ENCODE peak calls at places on chromosome 12, in seven cellular contexts. V is heart right ventricle; N is fibroblast of lung; Q is mucosa of descending colon; M is GM12865; S is BJ; D is naive thymus-derived CD4-positive, alpha-beta T cell. G is an unnamed sample.

GRCh38 chr12:24821691-24822090 is 127.2 kb downstream of the BCAT1 start:
- DNase-seq in V (no peak), N (peak; percentile 55), Q (no peak), M (peak; percentile 61), S (no peak), D (no peak), G (no peak)

GRCh38 chr12:123983822-123984485 is 10.9 kb downstream of the ZNF664 start:
- DNase-seq in V (peak; percentile 47), N (peak; percentile 81), Q (peak; percentile 63), M (peak; percentile 77), S (no peak), D (peak; percentile 29), G (no peak)

GRCh38 chr12:127257366-127257935 is 1009.5 kb upstream of the TMEM132C start:
- DNase-seq in V (no peak), N (no peak), Q (no peak), M (no peak), S (no peak), D (no peak), G (no peak)

GRCh38 chr12:104457746-104458644 is 1.2 kb downstream of the CHST11 start:
- DNase-seq in V (peak; percentile 15), N (no peak), Q (peak; percentile 21), M (peak; percentile 69), S (no peak), D (peak; percentile 65), G (no peak)

GRCh38 chr12:115823635-115824034 is 453.9 kb downstream of the MED13L start:
- DNase-seq in V (no peak), N (no peak), Q (no peak), M (no peak), S (no peak), D (no peak), G (no peak)

GRCh38 chr12:99138397-99138796 is 493.3 kb downstream of the APAF1 start:
- DNase-seq in V (no peak), N (no peak), Q (no peak), M (no peak), S (no peak), D (no peak), G (no peak)

GRCh38 chr12:123607756-123608155 is 5.9 kb downstream of the DDX55 start:
- DNase-seq in V (no peak), N (no peak), Q (no peak), M (no peak), S (no peak), D (no peak), G (no peak)

GRCh38 chr12:31603546-31604009 is 12.6 kb upstream of the DENND5B start:
- DNase-seq in V (no peak), N (no peak), Q (no peak), M (peak; percentile 91), S (no peak), D (no peak), G (no peak)

GRCh38 chr12:121788176-121788818 is 5.2 kb downstream of the RHOF start:
- DNase-seq in V (no peak), N (no peak), Q (no peak), M (no peak), S (no peak), D (peak; percentile 9), G (no peak)

GRCh38 chr12:121791671-121792496 is 1.6 kb downstream of the RHOF start:
- DNase-seq in V (no peak), N (no peak), Q (peak; percentile 71), M (peak; percentile 65), S (no peak), D (no peak), G (no peak)

GRCh38 chr12:121787063-121787774 is 6.3 kb downstream of the RHOF start:
- DNase-seq in V (no peak), N (no peak), Q (peak; percentile 55), M (peak; percentile 80), S (no peak), D (peak; percentile 56), G (no peak)

GRCh38 chr12:121789800-121790748 is 3.4 kb downstream of the RHOF start:
- DNase-seq in V (peak; percentile 66), N (no peak), Q (peak; percentile 78), M (peak; percentile 96), S (no peak), D (peak; percentile 96), G (no peak)

DNA sequence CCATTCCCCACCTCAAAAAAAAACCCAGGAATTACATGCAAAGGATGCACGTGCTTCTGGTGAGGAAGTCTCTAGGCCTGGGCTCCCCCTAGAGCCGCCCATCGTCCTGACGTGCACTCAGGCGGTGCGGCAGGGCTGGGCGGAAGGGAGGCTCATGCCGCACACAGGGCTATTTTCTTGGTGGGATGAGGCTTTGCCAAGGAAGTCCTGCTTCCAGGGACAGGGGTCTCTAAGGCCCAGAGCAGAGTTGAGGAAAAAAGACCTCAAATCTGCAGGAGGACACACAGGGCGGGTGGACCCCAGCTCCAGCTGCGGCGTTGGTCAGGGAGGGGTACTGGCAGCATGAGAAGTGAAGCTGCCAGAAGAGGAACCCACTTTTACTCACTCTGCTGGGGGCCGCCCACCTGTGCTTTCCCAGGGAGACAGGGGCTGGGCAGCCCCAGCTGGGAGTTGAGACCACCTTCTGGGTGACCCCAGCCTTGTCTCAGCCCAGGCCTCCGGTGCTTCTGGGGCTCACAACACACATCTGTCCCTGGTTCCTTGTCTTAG is 4.2 kb downstream of the RHOF start:
- DNase-seq in V (no peak), N (no peak), Q (no peak), M (peak; percentile 79), S (no peak), D (peak; percentile 58), G (no peak)
- H3K4me3 ChIP-seq in V (peak overlapping the region; percentile 72), N (no peak overlapping the region), Q (no peak overlapping the region), M (peak overlapping the region; percentile 71), S (no peak overlapping the region), D (peak overlapping the region; percentile 63), G (no peak overlapping the region)

GRCh38 chr12:111411187-111411764 is 5.6 kb downstream of the SH2B3 start:
- DNase-seq in V (no peak), N (no peak), Q (no peak), M (peak; percentile 45), S (no peak), D (peak; percentile 10), G (no peak)

GRCh38 chr12:111410229-111411186 is 4.8 kb downstream of the SH2B3 start:
- DNase-seq in V (no peak), N (peak; percentile 35), Q (no peak), M (no peak), S (no peak), D (peak; percentile 4), G (no peak)

GRCh38 chr12:111413442-111414086 is 7.8 kb downstream of the SH2B3 start:
- DNase-seq in V (peak; percentile 57), N (peak; percentile 62), Q (peak; percentile 21), M (no peak), S (no peak), D (peak; percentile 6), G (no peak)

GRCh38 chr12:111412830-111413441 is 7.2 kb downstream of the SH2B3 start:
- DNase-seq in V (no peak), N (no peak), Q (no peak), M (no peak), S (no peak), D (peak; percentile 6), G (no peak)

DNA sequence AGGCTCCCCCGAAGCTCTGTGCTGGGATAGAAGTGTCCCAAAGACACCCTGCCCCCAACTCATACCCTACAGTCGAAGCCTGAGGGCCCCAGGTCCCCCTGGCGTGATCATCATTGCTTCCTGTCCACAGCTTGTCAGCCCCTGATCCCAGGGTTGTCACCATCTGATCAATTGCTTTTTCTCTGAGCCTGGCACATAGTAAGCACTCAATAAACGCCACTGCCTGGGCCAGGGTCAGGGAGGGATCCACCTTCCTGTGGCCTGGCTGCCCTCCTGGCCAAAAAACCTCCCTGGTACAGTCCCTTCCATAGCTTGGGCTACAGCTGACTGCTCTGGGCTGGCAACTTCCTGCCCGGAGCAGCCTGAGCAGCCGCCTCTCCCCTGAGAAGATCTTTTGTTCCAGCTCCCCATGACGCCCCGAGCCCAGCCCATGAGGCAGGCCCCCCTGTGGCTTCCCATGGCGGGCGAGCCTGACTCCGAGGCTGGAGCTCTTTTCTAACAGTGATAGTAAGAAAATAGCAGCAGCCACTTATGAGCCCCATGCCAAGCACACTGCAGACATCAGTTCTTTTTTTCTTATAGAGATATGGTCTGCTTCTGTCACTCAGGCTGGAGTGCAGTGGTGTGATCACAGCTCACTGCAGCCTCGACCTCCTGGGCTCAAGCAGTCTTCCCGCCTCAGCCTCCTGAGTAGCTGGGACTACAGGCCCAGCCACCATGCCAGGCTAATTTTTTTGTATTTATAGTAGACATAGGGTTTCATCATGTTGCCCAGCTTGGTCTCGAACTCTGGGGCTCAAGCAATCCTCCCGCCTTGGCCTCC is 6.5 kb downstream of the SH2B3 start:
- DNase-seq in V (no peak), N (no peak), Q (no peak), M (no peak), S (no peak), D (peak; percentile 47), G (no peak)
- H3K4me3 ChIP-seq in V (no peak overlapping the region), N (no peak overlapping the region), Q (no peak overlapping the region), M (no peak overlapping the region), S (no peak overlapping the region), D (no peak overlapping the region), G (no peak overlapping the region)

GRCh38 chr12:27979145-27979544 is 6.6 kb upstream of the PTHLH start:
- DNase-seq in V (no peak), N (no peak), Q (no peak), M (no peak), S (no peak), D (no peak), G (no peak)

GRCh38 chr12:27982380-27982779 is 9.8 kb upstream of the PTHLH start:
- DNase-seq in V (no peak), N (no peak), Q (no peak), M (no peak), S (no peak), D (no peak), G (no peak)

GRCh38 chr12:27982951-27983350 is 10.4 kb upstream of the PTHLH start:
- DNase-seq in V (no peak), N (no peak), Q (no peak), M (no peak), S (no peak), D (no peak), G (no peak)

GRCh38 chr12:27984275-27984674 is 11.7 kb upstream of the PTHLH start:
- DNase-seq in V (no peak), N (peak; percentile 39), Q (no peak), M (no peak), S (no peak), D (no peak), G (no peak)

DNA sequence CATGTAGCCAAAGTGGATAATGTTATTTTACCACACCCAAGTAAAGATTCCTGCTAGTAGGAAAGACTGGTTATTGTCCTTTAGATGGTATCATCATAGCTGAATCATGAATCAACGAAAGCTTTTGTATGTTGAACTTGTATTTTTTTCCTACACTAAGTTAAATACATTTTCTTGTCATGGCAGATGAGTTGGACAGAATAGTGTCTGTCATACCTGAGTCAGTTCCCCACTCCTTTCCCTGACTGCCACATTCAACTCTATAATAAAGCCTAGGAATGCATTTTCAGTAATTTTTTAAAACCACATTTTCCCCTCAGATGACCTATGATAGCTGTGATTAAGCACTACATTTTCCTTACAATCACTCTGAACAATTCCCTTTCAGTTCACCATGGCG is 9.3 kb upstream of the PTHLH start:
- DNase-seq in V (no peak), N (no peak), Q (no peak), M (no peak), S (no peak), D (no peak), G (no peak)
- H3K4me3 ChIP-seq in V (no peak overlapping the region), N (no peak overlapping the region), Q (no peak overlapping the region), M (no peak overlapping the region), S (no peak overlapping the region), D (no peak overlapping the region), G (no peak overlapping the region)

DNA sequence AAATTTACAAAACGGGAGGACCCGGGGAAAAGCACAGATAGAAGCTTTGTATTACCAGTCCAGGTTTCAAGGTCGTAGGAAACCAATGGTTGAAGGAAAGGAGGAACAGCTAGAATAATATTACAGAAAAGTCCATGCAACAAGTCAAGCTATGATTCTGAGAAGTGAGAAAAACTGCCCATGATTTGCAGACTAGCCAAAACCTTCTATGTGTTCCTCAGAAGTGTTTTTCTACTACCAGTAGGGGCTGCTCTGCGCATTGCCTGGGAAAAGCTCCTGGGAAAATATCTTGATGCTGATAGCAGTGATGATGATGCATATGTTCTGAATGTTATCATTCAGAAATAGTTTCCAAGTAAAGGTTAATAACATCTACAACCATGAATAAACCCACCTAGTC is 2.2 kb downstream of the PDZRN4 start:
- DNase-seq in V (no peak), N (no peak), Q (no peak), M (no peak), S (no peak), D (no peak), G (no peak)
- H3K4me3 ChIP-seq in V (no peak overlapping the region), N (no peak overlapping the region), Q (no peak overlapping the region), M (no peak overlapping the region), S (no peak overlapping the region), D (no peak overlapping the region), G (no peak overlapping the region)